ENCODE peak calls at places on chromosome 17, in eight cellular contexts. Z, P, O, S, J, E, A and B are unnamed samples.

GRCh38 chr17:33838281-33838680 is 416.8 kb upstream of the CCL2 start:
- DNase-seq in Z (no peak), P (no peak), O (no peak), S (no peak), J (no peak), E (no peak), A (no peak), B (no peak)

GRCh38 chr17:48610282-48611211 is at the start of gene HOXB7:
- DNase-seq in Z (peak; percentile 57), P (peak; percentile 53), O (peak; percentile 65), S (peak; percentile 57), J (no peak), E (peak; percentile 59), A (peak; percentile 74), B (peak; percentile 83)

GRCh38 chr17:34720760-34721159 is 141.4 kb downstream of the TMEM132E start:
- DNase-seq in Z (no peak), P (no peak), O (no peak), S (no peak), J (no peak), E (no peak), A (no peak), B (no peak)

GRCh38 chr17:34458266-34458665 is 95.2 kb upstream of the CCL1 start:
- DNase-seq in Z (no peak), P (no peak), O (no peak), S (no peak), J (no peak), E (no peak), A (no peak), B (no peak)

GRCh38 chr17:57735707-57736106 is 9.4 kb downstream of the CCDC182 start:
- DNase-seq in Z (no peak), P (peak; percentile 13), O (no peak), S (no peak), J (no peak), E (peak; percentile 69), A (peak; percentile 31), B (peak; percentile 80)

GRCh38 chr17:32497431-32498205 is 10.8 kb downstream of the CDK5R1 start:
- DNase-seq in Z (no peak), P (no peak), O (no peak), S (no peak), J (no peak), E (no peak), A (no peak), B (no peak)

GRCh38 chr17:80793421-80793820 is 198.2 kb upstream of the CHMP6 start:
- DNase-seq in Z (no peak), P (no peak), O (no peak), S (no peak), J (no peak), E (no peak), A (no peak), B (peak; percentile 49)

GRCh38 chr17:77869665-77870132 is 88.8 kb upstream of the TNRC6C start:
- DNase-seq in Z (no peak), P (no peak), O (no peak), S (no peak), J (no peak), E (no peak), A (no peak), B (no peak)

GRCh38 chr17:28570716-28571254 is 539 bp downstream of the PIGS start:
- DNase-seq in Z (peak; percentile 42), P (peak; percentile 40), O (peak; percentile 67), S (peak; percentile 40), J (no peak), E (no peak), A (peak; percentile 46), B (peak; percentile 86)

GRCh38 chr17:66829386-66829864 is 5.5 kb upstream of the CACNG5 start:
- DNase-seq in Z (no peak), P (no peak), O (peak; percentile 91), S (peak; percentile 18), J (no peak), E (no peak), A (peak; percentile 47), B (peak; percentile 91)

GRCh38 chr17:7491583-7491982 is 7.4 kb downstream of the POLR2A start:
- DNase-seq in Z (no peak), P (no peak), O (no peak), S (no peak), J (no peak), E (no peak), A (no peak), B (no peak)

GRCh38 chr17:56175299-56175935 is 22.1 kb downstream of the ANKFN1 start:
- DNase-seq in Z (no peak), P (no peak), O (no peak), S (no peak), J (no peak), E (no peak), A (no peak), B (no peak)

GRCh38 chr17:1730345-1731193 is 6.1 kb downstream of the WDR81 start:
- DNase-seq in Z (no peak), P (no peak), O (peak; percentile 69), S (no peak), J (no peak), E (no peak), A (no peak), B (no peak)

GRCh38 chr17:80101946-80102706 is 745 bp downstream of the GAA start:
- DNase-seq in Z (no peak), P (no peak), O (peak; percentile 38), S (peak; percentile 7), J (no peak), E (no peak), A (no peak), B (no peak)

GRCh38 chr17:57988301-57989010 is 402 bp upstream of the VEZF1 start:
- DNase-seq in Z (no peak), P (peak; percentile 49), O (peak; percentile 86), S (no peak), J (peak; percentile 38), E (peak; percentile 79), A (peak; percentile 65), B (peak; percentile 90)

GRCh38 chr17:72422505-72423285 is 301.9 kb downstream of the SOX9 start:
- DNase-seq in Z (no peak), P (no peak), O (peak; percentile 86), S (no peak), J (no peak), E (no peak), A (peak; percentile 81), B (peak; percentile 100)

GRCh38 chr17:7242717-7243576 is 698 bp upstream of the GABARAP start:
- DNase-seq in Z (peak; percentile 93), P (peak; percentile 97), O (peak; percentile 98), S (peak; percentile 93), J (peak; percentile 87), E (peak; percentile 91), A (peak; percentile 89), B (peak; percentile 98)

GRCh38 chr17:40177275-40177874 is at the start of gene RAPGEFL1:
- DNase-seq in Z (peak; percentile 70), P (peak; percentile 77), O (peak; percentile 92), S (peak; percentile 84), J (peak; percentile 72), E (peak; percentile 84), A (peak; percentile 68), B (peak; percentile 93)

GRCh38 chr17:63685021-63685420 is 14.9 kb downstream of the LIMD2 start:
- DNase-seq in Z (no peak), P (no peak), O (no peak), S (no peak), J (no peak), E (no peak), A (no peak), B (no peak)

GRCh38 chr17:55642741-55643140 is 79.9 kb downstream of the TMEM100 start:
- DNase-seq in Z (no peak), P (no peak), O (no peak), S (no peak), J (no peak), E (no peak), A (no peak), B (peak; percentile 89)

GRCh38 chr17:58960068-58960467 is 146.6 kb downstream of the TRIM37 start:
- DNase-seq in Z (no peak), P (no peak), O (peak; percentile 50), S (no peak), J (no peak), E (peak; percentile 44), A (peak; percentile 74), B (peak; percentile 61)

GRCh38 chr17:44083250-44083849 is 12.8 kb downstream of the G6PC3 start:
- DNase-seq in Z (no peak), P (no peak), O (no peak), S (no peak), J (no peak), E (no peak), A (peak; percentile 80), B (peak; percentile 89)

GRCh38 chr17:80847506-80848230 is 144.0 kb upstream of the CHMP6 start:
- DNase-seq in Z (peak; percentile 15), P (no peak), O (no peak), S (peak; percentile 50), J (peak; percentile 42), E (no peak), A (no peak), B (no peak)

GRCh38 chr17:50332196-50332595 is 13.7 kb upstream of the XYLT2 start:
- DNase-seq in Z (no peak), P (no peak), O (no peak), S (no peak), J (no peak), E (no peak), A (no peak), B (peak; percentile 49)

GRCh38 chr17:77924757-77925336 is 33.7 kb upstream of the TNRC6C start:
- DNase-seq in Z (no peak), P (no peak), O (no peak), S (no peak), J (no peak), E (no peak), A (no peak), B (peak; percentile 55)

GRCh38 chr17:81928497-81929252 is 1.1 kb upstream of the MAFG start:
- DNase-seq in Z (no peak), P (no peak), O (peak; percentile 46), S (no peak), J (no peak), E (no peak), A (peak; percentile 37), B (no peak)

GRCh38 chr17:79931517-79932309 is 92.5 kb upstream of the CBX4 start:
- DNase-seq in Z (no peak), P (no peak), O (peak; percentile 80), S (no peak), J (no peak), E (no peak), A (no peak), B (no peak)

GRCh38 chr17:82231562-82232321 is 2.9 kb downstream of the SLC16A3 start:
- DNase-seq in Z (no peak), P (no peak), O (peak; percentile 88), S (no peak), J (no peak), E (no peak), A (peak; percentile 78), B (peak; percentile 95)

GRCh38 chr17:52666264-52666663 is 507.8 kb upstream of the CA10 start:
- DNase-seq in Z (no peak), P (no peak), O (no peak), S (no peak), J (no peak), E (no peak), A (no peak), B (no peak)

GRCh38 chr17:4634981-4635380 is 6.5 kb downstream of the ALOX15 start:
- DNase-seq in Z (no peak), P (no peak), O (no peak), S (no peak), J (no peak), E (no peak), A (no peak), B (no peak)

GRCh38 chr17:2369551-2370210 is 31.2 kb downstream of the MNT start:
- DNase-seq in Z (no peak), P (no peak), O (no peak), S (no peak), J (no peak), E (no peak), A (no peak), B (peak; percentile 88)

GRCh38 chr17:37476431-37477130 is 13.1 kb upstream of the DUSP14 start:
- DNase-seq in Z (no peak), P (no peak), O (peak; percentile 15), S (no peak), J (no peak), E (no peak), A (peak; percentile 73), B (peak; percentile 84)

GRCh38 chr17:21511368-21512195 is 135.4 kb downstream of the KCNJ12 start:
- DNase-seq in Z (peak; percentile 43), P (peak; percentile 84), O (peak; percentile 92), S (peak; percentile 62), J (peak; percentile 36), E (peak; percentile 41), A (peak; percentile 44), B (peak; percentile 96)

GRCh38 chr17:59804910-59805381 is 87.8 kb downstream of the TUBD1 start:
- DNase-seq in Z (no peak), P (no peak), O (no peak), S (no peak), J (no peak), E (peak; percentile 32), A (peak; percentile 52), B (no peak)